ENCODE peak calls at places on chromosomes 6 and 20, in seven cellular contexts. One of them, this sample, is unnamed. For H3K27me3, the result is how much of the 10 kb centered on the place peaks cover.

GRCh38 chr6:16787128-16787685 is 25.9 kb upstream of the ATXN1 start:
- DNase-seq in cardiac muscle cell: no peak
- DNase-seq in Caco-2: no peak
- DNase-seq in effector memory CD4-positive, alpha-beta T cell: no peak
- DNase-seq in GM23248: no peak
- DNase-seq in sigmoid colon: no peak
- DNase-seq in CD4-positive, alpha-beta T cell: no peak
- DNase-seq in this sample: no peak

GRCh38 chr6:119330520-119330919 is 19.0 kb downstream of the MAN1A1 start:
- DNase-seq in cardiac muscle cell: no peak
- DNase-seq in effector memory CD4-positive, alpha-beta T cell: no peak
- DNase-seq in CD4-positive, alpha-beta T cell: no peak
- DNase-seq in Caco-2: no peak
- DNase-seq in sigmoid colon: no peak
- DNase-seq in GM23248: no peak
- DNase-seq in this sample: no peak

GRCh38 chr6:109791301-109791700 is 100.2 kb downstream of the FIG4 start:
- DNase-seq in CD4-positive, alpha-beta T cell: no peak
- DNase-seq in effector memory CD4-positive, alpha-beta T cell: no peak
- DNase-seq in sigmoid colon: no peak
- DNase-seq in GM23248: no peak
- DNase-seq in cardiac muscle cell: no peak
- DNase-seq in Caco-2: no peak
- DNase-seq in this sample: peak

GRCh38 chr20:6583134-6583738 is 184.2 kb upstream of the BMP2 start:
- DNase-seq in GM23248: peak
- DNase-seq in sigmoid colon: peak
- DNase-seq in CD4-positive, alpha-beta T cell: no peak
- DNase-seq in Caco-2: peak
- DNase-seq in cardiac muscle cell: peak
- DNase-seq in effector memory CD4-positive, alpha-beta T cell: no peak
- DNase-seq in this sample: no peak

GRCh38 chr20:6081236-6081635 is 27.4 kb upstream of the LRRN4 start:
- DNase-seq in cardiac muscle cell: peak
- DNase-seq in GM23248: peak
- DNase-seq in sigmoid colon: no peak
- DNase-seq in Caco-2: no peak
- DNase-seq in effector memory CD4-positive, alpha-beta T cell: no peak
- DNase-seq in CD4-positive, alpha-beta T cell: no peak
- DNase-seq in this sample: no peak

GRCh38 chr6:150256618-150257272 is 112.1 kb upstream of the IYD start:
- DNase-seq in GM23248: peak
- DNase-seq in Caco-2: no peak
- DNase-seq in cardiac muscle cell: peak
- DNase-seq in sigmoid colon: no peak
- DNase-seq in CD4-positive, alpha-beta T cell: no peak
- DNase-seq in effector memory CD4-positive, alpha-beta T cell: no peak
- DNase-seq in this sample: no peak

GRCh38 chr6:170166511-170167122 is 124.3 kb downstream of the DLL1 start:
- DNase-seq in GM23248: no peak
- DNase-seq in CD4-positive, alpha-beta T cell: no peak
- DNase-seq in cardiac muscle cell: no peak
- DNase-seq in effector memory CD4-positive, alpha-beta T cell: no peak
- DNase-seq in sigmoid colon: no peak
- DNase-seq in Caco-2: peak
- DNase-seq in this sample: no peak

GRCh38 chr6:143804835-143805239 is 38.3 kb upstream of the LTV1 start:
- DNase-seq in sigmoid colon: no peak
- DNase-seq in GM23248: no peak
- DNase-seq in effector memory CD4-positive, alpha-beta T cell: no peak
- DNase-seq in Caco-2: no peak
- DNase-seq in CD4-positive, alpha-beta T cell: no peak
- DNase-seq in cardiac muscle cell: peak
- DNase-seq in this sample: no peak

GRCh38 chr20:13868331-13868730 is 83.5 kb downstream of the NDUFAF5 start:
- DNase-seq in CD4-positive, alpha-beta T cell: no peak
- DNase-seq in sigmoid colon: no peak
- DNase-seq in effector memory CD4-positive, alpha-beta T cell: no peak
- DNase-seq in GM23248: peak
- DNase-seq in cardiac muscle cell: no peak
- DNase-seq in Caco-2: no peak
- DNase-seq in this sample: no peak

GRCh38 chr20:57117296-57117695 is 149.1 kb downstream of the BMP7 start:
- DNase-seq in cardiac muscle cell: no peak
- DNase-seq in sigmoid colon: no peak
- DNase-seq in Caco-2: no peak
- DNase-seq in GM23248: no peak
- DNase-seq in CD4-positive, alpha-beta T cell: no peak
- DNase-seq in effector memory CD4-positive, alpha-beta T cell: no peak
- DNase-seq in this sample: no peak

GRCh38 chr20:48364055-48364454 is 463.7 kb downstream of the PREX1 start:
- DNase-seq in GM23248: no peak
- DNase-seq in sigmoid colon: no peak
- DNase-seq in Caco-2: no peak
- DNase-seq in effector memory CD4-positive, alpha-beta T cell: no peak
- DNase-seq in CD4-positive, alpha-beta T cell: no peak
- DNase-seq in cardiac muscle cell: no peak
- DNase-seq in this sample: no peak

GRCh38 chr6:111239455-111239854 is 152.2 kb downstream of the SLC16A10 start:
- DNase-seq in effector memory CD4-positive, alpha-beta T cell: no peak
- DNase-seq in GM23248: no peak
- DNase-seq in cardiac muscle cell: no peak
- DNase-seq in CD4-positive, alpha-beta T cell: no peak
- DNase-seq in sigmoid colon: no peak
- DNase-seq in Caco-2: no peak
- DNase-seq in this sample: no peak

GRCh38 chr6:83183082-83183828 is 9.8 kb downstream of the PGM3 start:
- DNase-seq in CD4-positive, alpha-beta T cell: no peak
- DNase-seq in GM23248: peak
- DNase-seq in sigmoid colon: no peak
- DNase-seq in cardiac muscle cell: peak
- DNase-seq in effector memory CD4-positive, alpha-beta T cell: no peak
- DNase-seq in Caco-2: no peak
- DNase-seq in this sample: no peak

GRCh38 chr6:96520039-96520850 is 1.4 kb upstream of the UFL1 start:
- DNase-seq in effector memory CD4-positive, alpha-beta T cell: no peak
- DNase-seq in sigmoid colon: no peak
- DNase-seq in Caco-2: peak
- DNase-seq in cardiac muscle cell: peak
- DNase-seq in CD4-positive, alpha-beta T cell: no peak
- DNase-seq in GM23248: peak
- DNase-seq in this sample: no peak

GRCh38 chr20:58331961-58332551 is 22.5 kb downstream of the RAB22A start:
- DNase-seq in sigmoid colon: no peak
- DNase-seq in GM23248: no peak
- DNase-seq in cardiac muscle cell: no peak
- DNase-seq in effector memory CD4-positive, alpha-beta T cell: no peak
- DNase-seq in Caco-2: no peak
- DNase-seq in CD4-positive, alpha-beta T cell: no peak
- DNase-seq in this sample: no peak

GRCh38 chr6:2902470-2902762 is 693 bp downstream of the SERPINB9 start:
- DNase-seq in CD4-positive, alpha-beta T cell: no peak
- DNase-seq in sigmoid colon: no peak
- DNase-seq in cardiac muscle cell: peak
- DNase-seq in Caco-2: no peak
- DNase-seq in effector memory CD4-positive, alpha-beta T cell: no peak
- DNase-seq in GM23248: peak
- DNase-seq in this sample: no peak
- H3K27me3 ChIP-seq in CD4-positive, alpha-beta T cell: under half
- H3K27me3 ChIP-seq in sigmoid colon: under half
- H3K27me3 ChIP-seq in cardiac muscle cell: under half
- H3K27me3 ChIP-seq in Caco-2: under half
- H3K27me3 ChIP-seq in effector memory CD4-positive, alpha-beta T cell: under half
- H3K27me3 ChIP-seq in GM23248: under half
- H3K27me3 ChIP-seq in this sample: under half

GRCh38 chr20:2801459-2801728 is 967 bp upstream of the CPXM1 start:
- DNase-seq in effector memory CD4-positive, alpha-beta T cell: no peak
- DNase-seq in cardiac muscle cell: no peak
- DNase-seq in Caco-2: no peak
- DNase-seq in CD4-positive, alpha-beta T cell: no peak
- DNase-seq in GM23248: no peak
- DNase-seq in sigmoid colon: no peak
- DNase-seq in this sample: no peak

GRCh38 chr20:2800590-2801458 is at the start of gene CPXM1:
- DNase-seq in cardiac muscle cell: peak
- DNase-seq in Caco-2: no peak
- DNase-seq in GM23248: no peak
- DNase-seq in CD4-positive, alpha-beta T cell: no peak
- DNase-seq in effector memory CD4-positive, alpha-beta T cell: no peak
- DNase-seq in sigmoid colon: no peak
- DNase-seq in this sample: no peak

GRCh38 chr20:2799271-2799670 is 1.2 kb downstream of the CPXM1 start:
- DNase-seq in cardiac muscle cell: no peak
- DNase-seq in CD4-positive, alpha-beta T cell: no peak
- DNase-seq in effector memory CD4-positive, alpha-beta T cell: no peak
- DNase-seq in GM23248: no peak
- DNase-seq in sigmoid colon: no peak
- DNase-seq in Caco-2: no peak
- DNase-seq in this sample: no peak

GRCh38 chr20:2798814-2799213 is 1.6 kb downstream of the CPXM1 start:
- DNase-seq in Caco-2: no peak
- DNase-seq in CD4-positive, alpha-beta T cell: no peak
- DNase-seq in cardiac muscle cell: peak
- DNase-seq in effector memory CD4-positive, alpha-beta T cell: no peak
- DNase-seq in sigmoid colon: no peak
- DNase-seq in GM23248: peak
- DNase-seq in this sample: no peak

DNA sequence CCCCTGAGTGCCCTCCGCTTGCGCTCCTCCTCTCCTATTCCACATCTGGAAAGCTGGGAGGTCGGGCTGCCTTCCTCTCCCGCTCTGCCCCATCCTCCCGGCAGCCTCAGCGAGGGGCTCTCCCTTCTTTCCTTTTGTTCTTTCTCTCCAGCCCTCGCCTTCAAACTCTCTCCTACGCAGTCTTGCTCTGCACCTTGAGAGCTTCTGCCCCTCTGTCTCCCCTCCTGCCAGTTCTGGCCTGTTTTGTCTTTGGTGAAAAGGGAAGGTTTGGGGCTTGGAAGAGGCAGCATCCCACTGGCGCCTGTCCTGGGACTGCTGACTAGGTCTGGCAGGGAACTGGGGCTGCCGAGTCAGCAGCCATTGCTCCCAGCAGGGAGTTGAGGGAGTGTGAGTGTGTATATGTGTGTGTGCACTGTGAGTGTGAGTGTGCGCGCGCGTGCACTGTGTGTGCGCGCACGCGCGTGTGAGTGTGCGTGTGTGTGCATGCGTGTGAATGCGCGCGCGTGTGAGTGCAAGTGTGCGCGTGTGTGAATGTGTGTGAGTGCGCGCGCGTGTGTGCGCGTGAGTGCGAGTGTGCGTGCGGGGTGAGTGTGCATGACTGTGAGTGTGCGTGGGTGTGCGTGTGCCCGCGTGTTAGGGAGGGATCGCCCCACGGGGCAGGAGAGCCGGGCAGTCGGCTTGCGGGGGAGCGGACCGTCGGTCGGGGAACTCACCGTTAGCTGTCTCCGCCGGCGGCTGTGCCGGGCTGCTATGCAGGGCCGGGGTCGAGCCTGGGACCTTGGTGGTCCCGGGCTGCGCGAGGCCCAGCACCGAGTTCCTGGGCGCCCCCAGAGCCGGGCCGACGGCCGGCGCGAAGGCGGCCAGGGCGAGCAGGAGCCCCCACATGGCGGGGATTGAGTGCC is 488 bp downstream of the CPXM1 start:
- DNase-seq in GM23248: peak
- DNase-seq in sigmoid colon: no peak
- DNase-seq in effector memory CD4-positive, alpha-beta T cell: no peak
- DNase-seq in Caco-2: no peak
- DNase-seq in cardiac muscle cell: peak
- DNase-seq in CD4-positive, alpha-beta T cell: no peak
- DNase-seq in this sample: no peak
- H3K27me3 ChIP-seq in GM23248: half or more
- H3K27me3 ChIP-seq in sigmoid colon: under half
- H3K27me3 ChIP-seq in effector memory CD4-positive, alpha-beta T cell: under half
- H3K27me3 ChIP-seq in Caco-2: under half
- H3K27me3 ChIP-seq in cardiac muscle cell: under half
- H3K27me3 ChIP-seq in CD4-positive, alpha-beta T cell: half or more
- H3K27me3 ChIP-seq in this sample: half or more

GRCh38 chr6:45421700-45422540 is 44.2 kb upstream of the SUPT3H start:
- DNase-seq in sigmoid colon: peak
- DNase-seq in CD4-positive, alpha-beta T cell: peak
- DNase-seq in effector memory CD4-positive, alpha-beta T cell: peak
- DNase-seq in cardiac muscle cell: peak
- DNase-seq in Caco-2: peak
- DNase-seq in GM23248: peak
- DNase-seq in this sample: peak
- H3K27me3 ChIP-seq in sigmoid colon: under half
- H3K27me3 ChIP-seq in CD4-positive, alpha-beta T cell: under half
- H3K27me3 ChIP-seq in effector memory CD4-positive, alpha-beta T cell: under half
- H3K27me3 ChIP-seq in cardiac muscle cell: half or more
- H3K27me3 ChIP-seq in Caco-2: under half
- H3K27me3 ChIP-seq in GM23248: under half
- H3K27me3 ChIP-seq in this sample: under half

GRCh38 chr20:63128367-63128766 is 87.6 kb downstream of the YTHDF1 start:
- DNase-seq in GM23248: no peak
- DNase-seq in Caco-2: peak
- DNase-seq in effector memory CD4-positive, alpha-beta T cell: no peak
- DNase-seq in sigmoid colon: peak
- DNase-seq in cardiac muscle cell: no peak
- DNase-seq in CD4-positive, alpha-beta T cell: no peak
- DNase-seq in this sample: peak

GRCh38 chr20:63128956-63129355 is 87.0 kb downstream of the YTHDF1 start:
- DNase-seq in cardiac muscle cell: no peak
- DNase-seq in CD4-positive, alpha-beta T cell: no peak
- DNase-seq in effector memory CD4-positive, alpha-beta T cell: no peak
- DNase-seq in Caco-2: peak
- DNase-seq in sigmoid colon: peak
- DNase-seq in GM23248: no peak
- DNase-seq in this sample: peak

GRCh38 chr20:63130654-63131577 is 85.0 kb downstream of the YTHDF1 start:
- DNase-seq in effector memory CD4-positive, alpha-beta T cell: no peak
- DNase-seq in GM23248: no peak
- DNase-seq in sigmoid colon: peak
- DNase-seq in cardiac muscle cell: no peak
- DNase-seq in Caco-2: peak
- DNase-seq in CD4-positive, alpha-beta T cell: no peak
- DNase-seq in this sample: no peak

GRCh38 chr20:63129376-63129965 is 86.5 kb downstream of the YTHDF1 start:
- DNase-seq in effector memory CD4-positive, alpha-beta T cell: no peak
- DNase-seq in Caco-2: peak
- DNase-seq in CD4-positive, alpha-beta T cell: no peak
- DNase-seq in sigmoid colon: peak
- DNase-seq in cardiac muscle cell: no peak
- DNase-seq in GM23248: no peak
- DNase-seq in this sample: peak

DNA sequence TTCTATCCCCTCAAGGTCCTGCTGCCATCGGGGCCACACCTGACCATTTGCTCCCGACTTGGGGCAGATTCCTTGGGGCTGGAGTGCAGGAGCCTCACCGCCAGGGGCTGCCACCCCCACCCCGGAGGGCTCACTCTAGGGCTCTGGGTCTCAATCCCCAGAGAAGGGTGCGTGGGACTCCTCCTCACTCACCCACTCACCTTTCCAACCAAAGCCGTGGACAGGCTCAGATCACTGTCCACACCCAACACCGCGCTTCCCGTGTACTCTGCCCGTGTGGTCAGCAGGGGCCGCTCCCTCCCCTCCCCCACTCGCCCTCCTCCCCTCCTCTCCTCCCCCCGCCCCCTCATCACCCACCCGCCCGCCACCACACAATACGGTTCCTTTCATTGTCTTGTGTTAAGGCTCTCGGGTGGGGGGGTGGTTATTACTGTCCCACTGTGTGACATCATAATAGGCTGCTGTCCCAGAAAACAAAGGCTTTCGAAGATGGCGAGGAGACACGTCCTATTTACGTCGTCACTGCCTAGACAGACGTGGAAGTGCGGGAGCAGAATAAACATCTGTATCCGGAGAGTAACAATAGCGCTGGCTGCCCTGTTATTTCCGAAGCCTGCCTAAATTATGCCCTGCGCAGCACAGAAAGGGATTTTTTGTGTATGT is 85.8 kb downstream of the YTHDF1 start:
- DNase-seq in sigmoid colon: peak
- DNase-seq in Caco-2: peak
- DNase-seq in CD4-positive, alpha-beta T cell: no peak
- DNase-seq in cardiac muscle cell: peak
- DNase-seq in effector memory CD4-positive, alpha-beta T cell: no peak
- DNase-seq in GM23248: no peak
- DNase-seq in this sample: no peak
- H3K27me3 ChIP-seq in sigmoid colon: under half
- H3K27me3 ChIP-seq in Caco-2: under half
- H3K27me3 ChIP-seq in CD4-positive, alpha-beta T cell: under half
- H3K27me3 ChIP-seq in cardiac muscle cell: half or more
- H3K27me3 ChIP-seq in effector memory CD4-positive, alpha-beta T cell: under half
- H3K27me3 ChIP-seq in GM23248: under half
- H3K27me3 ChIP-seq in this sample: under half